ENCODE peak calls at places on chromosomes 4 and X, in seven cellular contexts. Y is AG08396; I is SJSA1; Z is sciatic nerve; H is OCI-M1; Q is activated T-cell treated with anti-CD3 and anti-CD28 coated beads for 4 hours; K is activated naive CD8-positive, alpha-beta T cell treated with anti-CD3 and anti-CD28 coated beads, Interleukin-2, amount 10 ng/mL, durations not matched to agents 7 days and 5 days. V is an unnamed sample.

GRCh38 chr4:22385615-22386014 is 130.3 kb downstream of the ADGRA3 start:
- DNase-seq in K (no peak), Y (no peak), H (no peak), Z (no peak), I (peak; percentile 2), Q (no peak), V (no peak)

GRCh38 chr4:93029774-93030173 is 726.0 kb downstream of the GRID2 start:
- DNase-seq in I (no peak), K (no peak), Z (no peak), H (no peak), Y (no peak), Q (no peak), V (no peak)

GRCh38 chr4:55636622-55636999 is 513 bp upstream of the NMU start:
- DNase-seq in H (no peak), Y (no peak), Z (no peak), Q (no peak), I (no peak), K (no peak), V (no peak)

GRCh38 chrX:48833531-48834138 is 1.8 kb downstream of the PCSK1N start:
- DNase-seq in I (no peak), Z (no peak), Q (no peak), K (no peak), H (peak; percentile 43), Y (no peak), V (no peak)

GRCh38 chr4:56976878-56977320 is 507 bp downstream of the NOA1 start:
- DNase-seq in Q (peak; percentile 31), Y (peak; percentile 54), K (peak; percentile 70), Z (no peak), H (peak; percentile 54), I (no peak), V (no peak)

GRCh38 chr4:45004847-45005565 is 278.6 kb upstream of the GNPDA2 start:
- DNase-seq in Y (no peak), K (no peak), Q (no peak), Z (no peak), H (no peak), I (no peak), V (no peak)

GRCh38 chr4:52572936-52573485 is 86.1 kb downstream of the USP46 start:
- DNase-seq in Z (no peak), H (no peak), K (no peak), I (peak; percentile 93), Q (no peak), Y (peak; percentile 29), V (no peak)

GRCh38 chr4:72505314-72505744 is 63.7 kb downstream of the ADAMTS3 start:
- DNase-seq in Z (no peak), Y (peak; percentile 52), H (peak; percentile 77), I (peak; percentile 11), Q (no peak), K (no peak), V (no peak)

GRCh38 chrX:17154001-17154400 is 207.5 kb downstream of the REPS2 start:
- DNase-seq in Y (no peak), H (no peak), K (no peak), Q (no peak), Z (no peak), I (no peak), V (no peak)

GRCh38 chrX:85084770-85085393 is 81.2 kb downstream of the APOOL start:
- DNase-seq in H (peak; percentile 53), K (no peak), Z (no peak), Q (no peak), Y (peak; percentile 49), I (peak; percentile 5), V (no peak)

GRCh38 chrX:130111220-130111934 is 1.1 kb upstream of the ELF4 start:
- DNase-seq in I (no peak), Z (no peak), Y (no peak), H (no peak), K (no peak), Q (no peak), V (no peak)